ENCODE peak calls at places on chromosome 2, in four cellular contexts. L is foreskin fibroblast; V is heart left ventricle; N is stimulated activated CD4-positive, alpha-beta T cell treated with anti-CD3 and anti-CD28 coated beads, Interleukin-2, amount 100 ng/mL, for 48 hours. H is an unnamed sample.

GRCh38 chr2:176193048-176193447 is 4.6 kb downstream of the HOXD1 start:
- DNase-seq in N (no peak), L (no peak), V (no peak), H (no peak)

GRCh38 chr2:171523339-171523931 is 1.2 kb downstream of the CYBRD1 start:
- DNase-seq in N (peak; percentile 7), V (peak; percentile 78), L (peak; percentile 84), H (peak; percentile 27)

GRCh38 chr2:170817247-170817998 is 736 bp downstream of the GAD1 start:
- DNase-seq in V (no peak), L (peak; percentile 60), N (no peak), H (no peak)

GRCh38 chr2:111946294-111947114 is 48.1 kb downstream of the MERTK start:
- DNase-seq in V (peak; percentile 48), L (peak; percentile 94), N (no peak), H (no peak)

GRCh38 chr2:233982421-233983121 is 65.4 kb downstream of the TRPM8 start:
- DNase-seq in V (no peak), L (peak; percentile 93), N (no peak), H (no peak)

GRCh38 chr2:32865399-32866068 is 81.2 kb upstream of the LTBP1 start:
- DNase-seq in N (no peak), V (no peak), L (peak; percentile 97), H (no peak)

GRCh38 chr2:185338104-185338503 is 400.5 kb upstream of the FSIP2 start:
- DNase-seq in L (no peak), V (no peak), N (no peak), H (no peak)

GRCh38 chr2:102451968-102452367 is 21.1 kb upstream of the SLC9A4 start:
- DNase-seq in N (no peak), L (no peak), V (no peak), H (no peak)

GRCh38 chr2:127283275-127283674 is 10.7 kb downstream of the ERCC3 start:
- DNase-seq in L (no peak), V (no peak), N (no peak), H (no peak)

GRCh38 chr2:157221394-157221988 is 36.0 kb upstream of the GALNT5 start:
- DNase-seq in V (no peak), L (no peak), N (no peak), H (no peak)

GRCh38 chr2:11017921-11018320 is 106.2 kb downstream of the KCNF1 start:
- DNase-seq in N (no peak), V (no peak), L (no peak), H (no peak)

GRCh38 chr2:68124321-68124720 is 33.4 kb upstream of the PNO1 start:
- DNase-seq in N (no peak), V (no peak), L (peak; percentile 62), H (no peak)

GRCh38 chr2:17300141-17300540 is 218.1 kb downstream of the RAD51AP2 start:
- DNase-seq in L (peak; percentile 64), V (no peak), N (no peak), H (no peak)

GRCh38 chr2:221673248-221673647 is 101.1 kb upstream of the EPHA4 start:
- DNase-seq in N (no peak), L (peak; percentile 19), V (no peak), H (no peak)

GRCh38 chr2:33042226-33042625 is 95.5 kb downstream of the LTBP1 start:
- DNase-seq in V (no peak), N (no peak), L (no peak), H (no peak)

GRCh38 chr2:237700583-237701032 is 73.2 kb downstream of the LRRFIP1 start:
- DNase-seq in N (peak; percentile 64), L (peak; percentile 77), V (peak; percentile 84), H (no peak)

GRCh38 chr2:43328157-43328556 is 101.8 kb upstream of the ZFP36L2 start:
- DNase-seq in N (no peak), L (no peak), V (no peak), H (no peak)

GRCh38 chr2:128710242-128710641 is 391.6 kb upstream of the HS6ST1 start:
- DNase-seq in L (no peak), V (no peak), N (no peak), H (no peak)

GRCh38 chr2:195652916-195653315 is 4.1 kb upstream of the SLC39A10 start:
- DNase-seq in N (no peak), L (no peak), V (no peak), H (no peak)

GRCh38 chr2:143230506-143231256 is 101.5 kb downstream of the ARHGAP15 start:
- DNase-seq in V (no peak), L (no peak), N (no peak), H (no peak)

GRCh38 chr2:241314181-241314932 is 1.1 kb downstream of the HDLBP start:
- DNase-seq in N (no peak), V (no peak), L (peak; percentile 43), H (no peak)

GRCh38 chr2:38010995-38011394 is 65.0 kb downstream of the CYP1B1 start:
- DNase-seq in L (no peak), V (no peak), N (no peak), H (no peak)

GRCh38 chr2:133266075-133266925 is 302.0 kb downstream of the NCKAP5 start:
- DNase-seq in V (no peak), N (no peak), L (peak; percentile 28), H (peak; percentile 47)

GRCh38 chr2:46942143-46942526 is 26.5 kb upstream of the MCFD2 start:
- DNase-seq in V (no peak), N (peak; percentile 57), L (peak; percentile 31), H (no peak)

GRCh38 chr2:191682148-191682547 is 4.2 kb downstream of the NABP1 start:
- DNase-seq in L (peak; percentile 58), V (no peak), N (no peak), H (no peak)